ENCODE peak calls at places on chromosomes 13 and 19, in nine cellular contexts. R is HEK293T; A is breast epithelium; Y is endothelial cell; V is SK-MEL-5; W is activated CD8-positive, alpha-beta T cell treated with anti-CD3 and anti-CD28 coated beads, Interleukin-2, amount 10 ng/mL, durations not matched to agents 7 days and 5 days; Z is posterior cingulate gyrus; F is kidney tubule cell; Q is activated B cell treated with CpG ODN at 0.5 μM for 24 hours. T is an unnamed sample.

GRCh38 chr19:49110567-49110966 is 3.6 kb upstream of the LIN7B start:
- DNase-seq in Y (no peak), R (no peak), A (no peak), Q (no peak), V (no peak), F (no peak), Z (no peak), W (no peak), T (peak; percentile 56)

GRCh38 chr13:110308377-110309158 is 1.5 kb downstream of the COL4A2 start:
- DNase-seq in Y (peak; percentile 61), V (no peak), A (peak; percentile 51), Z (no peak), Q (no peak), W (no peak), R (no peak), F (peak; percentile 67), T (peak; percentile 26)

GRCh38 chr19:10737680-10738079 is 19.8 kb downstream of the DNM2 start:
- DNase-seq in Z (no peak), V (no peak), Q (no peak), R (no peak), Y (no peak), A (no peak), F (no peak), W (no peak), T (no peak)

GRCh38 chr19:16244091-16244490 is 46.4 kb downstream of the AP1M1 start:
- DNase-seq in Z (no peak), R (no peak), F (no peak), A (no peak), Q (no peak), V (no peak), W (no peak), Y (no peak), T (peak; percentile 72)

GRCh38 chr19:34505321-34506025 is 23.9 kb downstream of the WTIP start:
- DNase-seq in Q (no peak), Y (no peak), Z (no peak), W (no peak), R (no peak), V (no peak), F (no peak), A (peak; percentile 11), T (peak; percentile 8)

GRCh38 chr13:80276371-80277289 is 64.3 kb downstream of the SPRY2 start:
- DNase-seq in W (no peak), V (peak; percentile 20), Y (peak; percentile 63), R (peak; percentile 39), A (no peak), Q (no peak), Z (no peak), F (peak; percentile 95), T (peak; percentile 10)

GRCh38 chr13:24075137-24075975 is 85.2 kb upstream of the SPATA13 start:
- DNase-seq in F (peak; percentile 38), A (no peak), R (no peak), V (no peak), Z (no peak), Q (no peak), W (no peak), Y (no peak), T (peak; percentile 26)

GRCh38 chr19:2586196-2586595 is 110.3 kb downstream of the GADD45B start:
- DNase-seq in F (no peak), A (no peak), V (no peak), Z (no peak), Y (no peak), Q (no peak), R (no peak), W (no peak), T (no peak)

GRCh38 chr13:29743229-29743786 is 107.1 kb downstream of the UBL3 start:
- DNase-seq in Y (no peak), Z (no peak), Q (no peak), W (no peak), A (peak; percentile 51), R (peak; percentile 17), F (peak; percentile 46), V (no peak), T (no peak)

GRCh38 chr19:46180701-46181385 is 32.8 kb downstream of the IGFL2 start:
- DNase-seq in Z (no peak), F (peak; percentile 82), Y (no peak), R (no peak), Q (no peak), W (no peak), V (no peak), A (no peak), T (no peak)

GRCh38 chr19:33499248-33499647 is 22.3 kb downstream of the PEPD start:
- DNase-seq in R (no peak), V (no peak), W (no peak), Y (no peak), A (no peak), F (no peak), Q (no peak), Z (no peak), T (no peak)

GRCh38 chr13:34816543-34816942 is 125.5 kb upstream of the NBEA start:
- DNase-seq in A (no peak), Q (no peak), V (peak; percentile 94), F (peak; percentile 8), W (no peak), R (no peak), Y (no peak), Z (no peak), T (no peak)

GRCh38 chr19:39533003-39533512 is 406 bp upstream of the EID2B start:
- DNase-seq in Z (no peak), F (no peak), V (no peak), Q (no peak), W (no peak), R (no peak), A (no peak), Y (no peak), T (no peak)

GRCh38 chr13:32021785-32022184 is 9.8 kb upstream of the FRY start:
- DNase-seq in Z (no peak), R (no peak), Y (no peak), F (no peak), V (no peak), Q (no peak), W (no peak), A (no peak), T (no peak)

GRCh38 chr19:6271251-6271650 is 8.5 kb downstream of the MLLT1 start:
- DNase-seq in Q (no peak), F (peak; percentile 50), R (peak; percentile 12), A (no peak), W (no peak), V (no peak), Y (no peak), Z (no peak), T (peak; percentile 54)

GRCh38 chr19:39890755-39891551 is 43.5 kb downstream of the FCGBP start:
- DNase-seq in W (no peak), R (no peak), A (no peak), V (no peak), Y (no peak), Q (no peak), Z (no peak), F (peak; percentile 9), T (no peak)

GRCh38 chr13:102771298-102772041 is 2.1 kb downstream of the TEX30 start:
- DNase-seq in W (no peak), R (no peak), V (no peak), A (no peak), Y (no peak), F (no peak), Z (no peak), Q (no peak), T (no peak)

GRCh38 chr19:19538077-19538764 is at the start of gene CILP2:
- DNase-seq in F (no peak), Q (peak; percentile 50), Z (no peak), W (no peak), A (peak; percentile 35), Y (peak; percentile 57), R (peak; percentile 88), V (no peak), T (peak; percentile 83)

T was measured in AG08396.